ENCODE peak calls at places on chromosomes 4 and X, in four cellular contexts. P is HL-60, L is K562, G is GM12878. U is an unnamed sample.

GRCh38 chrX:130163350-130163851 is 2.2 kb downstream of the AIFM1 start:
- DNase-seq in L (no peak), G (no peak), P (no peak), U (no peak)

GRCh38 chr4:7807351-7807921 is 132.2 kb downstream of the AFAP1 start:
- DNase-seq in P (no peak), L (no peak), G (no peak), U (no peak)

GRCh38 chr4:144787365-144788263 is 141.7 kb downstream of the HHIP start:
- DNase-seq in P (no peak), L (peak; percentile 22), G (no peak), U (no peak)

GRCh38 chr4:152106781-152107321 is 346.0 kb upstream of the GATB start:
- DNase-seq in G (no peak), L (no peak), P (no peak), U (no peak)

GRCh38 chrX:128057421-128057820 is 5.2 kb upstream of the ACTRT1 start:
- DNase-seq in L (no peak), P (no peak), G (no peak), U (no peak)

GRCh38 chr4:147678796-147679549 is 5.0 kb downstream of the PRMT9 start:
- DNase-seq in P (no peak), G (no peak), L (no peak), U (no peak)

GRCh38 chrX:108224218-108224617 is 132.6 kb downstream of the ATG4A start:
- DNase-seq in G (no peak), L (no peak), P (no peak), U (no peak)

GRCh38 chr4:6121941-6122340 is 78.4 kb downstream of the JAKMIP1 start:
- DNase-seq in L (no peak), P (no peak), G (no peak), U (no peak)

GRCh38 chr4:114005569-114006442 is 26.4 kb upstream of the ARSJ start:
- DNase-seq in G (no peak), L (no peak), P (no peak), U (no peak)

GRCh38 chr4:19924761-19925160 is 326.9 kb upstream of the SLIT2 start:
- DNase-seq in G (no peak), P (no peak), L (no peak), U (no peak)

GRCh38 chrX:84933956-84934556 is 69.6 kb upstream of the APOOL start:
- DNase-seq in L (no peak), G (no peak), P (no peak), U (no peak)

GRCh38 chr4:73621357-73621756 is 1.1 kb upstream of the RASSF6 start:
- DNase-seq in L (no peak), G (no peak), P (no peak), U (no peak)

GRCh38 chr4:184384810-184385557 is 89.4 kb downstream of the IRF2 start:
- DNase-seq in G (no peak), P (no peak), L (no peak), U (no peak)

GRCh38 chr4:168631241-168632151 is 134.6 kb downstream of the PALLD start:
- DNase-seq in L (no peak), G (no peak), P (no peak), U (no peak)

GRCh38 chr4:153409412-153409811 is 56.7 kb upstream of the TMEM131L start:
- DNase-seq in G (no peak), P (no peak), L (peak; percentile 39), U (no peak)

GRCh38 chrX:32825009-32825408 is 386.3 kb downstream of the DMD start:
- DNase-seq in G (no peak), P (no peak), L (no peak), U (no peak)

GRCh38 chr4:5043579-5043978 is 7.7 kb upstream of the STK32B start:
- DNase-seq in G (no peak), L (no peak), P (no peak), U (no peak)

GRCh38 chr4:138542191-138542771 is 300.1 kb upstream of the SLC7A11 start:
- DNase-seq in G (no peak), L (no peak), P (no peak), U (no peak)

GRCh38 chrX:35682481-35682880 is 115.7 kb upstream of the MAGEB16 start:
- DNase-seq in L (no peak), G (no peak), P (no peak), U (no peak)

GRCh38 chrX:130788786-130789581 is 114.0 kb downstream of the ENOX2 start:
- DNase-seq in G (no peak), P (no peak), L (no peak), U (no peak)

GRCh38 chrX:17435476-17435875 is 60.5 kb downstream of the NHS start:
- DNase-seq in P (no peak), L (no peak), G (no peak), U (no peak)

DNA sequence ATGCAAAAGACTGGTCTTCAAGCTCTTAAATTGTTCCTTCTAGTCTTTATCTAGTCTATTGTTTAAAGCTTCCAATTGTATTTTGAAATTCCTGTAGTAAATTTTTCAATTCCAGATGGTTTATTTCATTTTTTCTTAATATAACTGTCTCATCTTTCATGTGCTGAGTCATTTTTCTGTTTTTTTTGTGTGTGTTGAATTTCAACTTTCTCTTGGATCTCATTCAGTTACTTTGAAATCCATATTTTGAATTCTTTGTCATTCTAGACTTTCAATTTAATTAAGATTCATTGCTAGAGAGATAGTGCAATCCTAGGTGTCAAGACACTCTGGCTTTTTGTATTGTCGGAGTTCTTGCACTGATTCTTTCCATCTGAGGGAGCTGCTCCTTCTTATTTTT is 128.0 kb upstream of the PRKG2 start:
- DNase-seq in L (no peak), G (no peak), P (no peak), U (no peak)
- TF ChIP-seq SPI1 in L (no peak), G (no peak), P (no peak), U (no peak)

DNA sequence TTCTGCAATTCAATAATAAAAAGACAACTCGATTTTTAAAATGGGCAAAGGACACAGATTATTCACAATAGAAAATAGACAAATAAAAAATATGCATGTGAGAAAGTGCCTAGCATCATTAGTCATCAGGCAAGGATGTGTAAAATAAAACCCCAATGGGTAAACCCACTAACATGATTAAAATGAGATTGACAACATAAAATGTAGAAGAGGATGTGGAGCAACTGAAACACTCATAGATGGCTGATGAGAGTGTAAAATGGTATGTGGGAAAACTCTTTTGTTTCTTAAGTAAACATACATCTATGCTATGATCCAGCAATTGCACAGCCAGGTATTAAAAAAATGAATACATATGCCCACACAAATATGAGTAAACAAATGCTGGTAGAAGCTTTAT is 177.6 kb downstream of the IQCM start:
- DNase-seq in L (no peak), P (no peak), G (no peak), U (no peak)
- TF ChIP-seq SPI1 in L (no peak), P (no peak), G (no peak), U (no peak)

DNA sequence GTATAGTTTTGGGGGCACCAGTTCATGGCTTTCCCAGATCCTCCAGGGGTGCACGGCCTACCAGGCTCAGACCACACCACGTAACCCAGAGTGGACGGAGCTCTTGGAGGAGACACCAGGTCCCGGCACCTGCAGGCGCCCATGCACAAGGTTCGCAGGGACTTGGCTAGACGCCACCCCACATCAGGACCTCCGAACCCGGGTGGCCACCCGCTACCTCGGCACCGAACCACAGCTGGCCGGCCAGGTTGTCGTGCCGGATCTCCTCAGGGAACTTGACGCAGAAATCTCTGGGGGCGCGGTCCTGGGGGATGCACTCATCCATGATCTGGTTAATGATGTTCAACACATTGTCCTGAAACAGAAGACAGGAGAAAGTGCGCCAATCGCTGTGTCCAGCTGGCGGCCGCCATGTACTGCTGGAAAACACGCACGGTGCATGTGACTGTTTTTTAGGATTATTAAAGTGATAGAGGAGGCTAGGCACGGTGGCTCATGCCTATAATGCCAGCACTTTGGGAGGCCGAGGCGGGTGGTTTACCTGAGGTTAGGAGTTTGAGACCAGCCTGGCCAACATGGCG is 77.1 kb downstream of the ZFYVE28 start:
- DNase-seq in G (no peak), L (no peak), P (no peak), U (no peak)
- TF ChIP-seq SPI1 in G (no peak), L (no peak), P (no peak), U (no peak)

GRCh38 chrX:20361890-20362262 is 95.2 kb upstream of the RPS6KA3 start:
- DNase-seq in P (no peak), G (no peak), L (no peak), U (no peak)
- TF ChIP-seq SPI1 in P (no peak), G (no peak), L (no peak), U (no peak)

GRCh38 chr4:174674305-174674840 is 152.1 kb upstream of the HPGD start:
- DNase-seq in L (no peak), P (no peak), G (no peak), U (no peak)
- TF ChIP-seq SPI1 in L (no peak), P (no peak), G (no peak), U (no peak)

GRCh38 chr4:164424852-164425251 is 329.1 kb upstream of the SMIM31 start:
- DNase-seq in G (no peak), L (no peak), P (no peak), U (no peak)
- TF ChIP-seq SPI1 in G (no peak), L (no peak), P (no peak), U (no peak)

GRCh38 chr4:56410247-56410646 is 23.0 kb upstream of the AASDH start:
- DNase-seq in P (no peak), G (no peak), L (no peak), U (no peak)
- TF ChIP-seq SPI1 in P (no peak), G (no peak), L (no peak), U (no peak)

GRCh38 chr4:115274545-115274944 is 161.1 kb upstream of the NDST4 start:
- DNase-seq in P (no peak), G (no peak), L (no peak), U (no peak)
- TF ChIP-seq SPI1 in P (peak; percentile 92), G (peak; percentile 72), L (no peak), U (peak; percentile 73)

U was measured in GM12891.